ENCODE peak calls at places on chromosomes 7 and 10, in ten cellular contexts. F, U, E, X, S, N, Q, P, K and A are unnamed samples.
A peak's percentile ranks its signal among the peaks of the same experiment; 100 is the strongest.

GRCh38 chr7:130353196-130353595 is 8.6 kb downstream of the CPA5 start:
- DNase-seq in F (no peak), U (no peak), E (no peak), X (no peak), S (no peak), N (no peak), Q (peak; percentile 17), P (no peak), K (no peak), A (no peak)

GRCh38 chr10:123538401-123539320 is 127.5 kb upstream of the GPR26 start:
- DNase-seq in F (no peak), U (no peak), E (no peak), X (peak; percentile 30), S (no peak), N (no peak), Q (no peak), P (no peak), K (no peak), A (no peak)

GRCh38 chr10:69867699-69868558 is 66.2 kb downstream of the COL13A1 start:
- DNase-seq in F (no peak), U (no peak), E (no peak), X (peak; percentile 67), S (no peak), N (no peak), Q (no peak), P (no peak), K (no peak), A (no peak)

GRCh38 chr10:127368101-127368500 is 171.7 kb upstream of the INSYN2A start:
- DNase-seq in F (no peak), U (no peak), E (no peak), X (no peak), S (no peak), N (no peak), Q (no peak), P (no peak), K (no peak), A (no peak)

GRCh38 chr7:6392712-6393666 is 54.8 kb downstream of the DAGLB start:
- DNase-seq in F (no peak), U (no peak), E (peak; percentile 75), X (no peak), S (no peak), N (no peak), Q (no peak), P (no peak), K (no peak), A (no peak)

GRCh38 chr10:102517553-102517952 is 13.8 kb downstream of the SUFU start:
- DNase-seq in F (no peak), U (no peak), E (peak; percentile 72), X (peak; percentile 53), S (no peak), N (no peak), Q (no peak), P (no peak), K (no peak), A (no peak)

GRCh38 chr7:152887779-152888178 is 128.2 kb downstream of the ACTR3B start:
- DNase-seq in F (no peak), U (no peak), E (no peak), X (no peak), S (no peak), N (no peak), Q (no peak), P (no peak), K (peak; percentile 61), A (no peak)

GRCh38 chr10:6918305-6918704 is 338.2 kb upstream of the PRKCQ start:
- DNase-seq in F (peak; percentile 33), U (no peak), E (no peak), X (peak; percentile 38), S (no peak), N (no peak), Q (peak; percentile 24), P (peak; percentile 19), K (no peak), A (peak; percentile 57)

GRCh38 chr7:25774675-25775074 is 377.3 kb upstream of the NFE2L3 start:
- DNase-seq in F (no peak), U (no peak), E (no peak), X (no peak), S (no peak), N (no peak), Q (no peak), P (no peak), K (no peak), A (no peak)

GRCh38 chr10:36608866-36609265 is 516.5 kb upstream of the ANKRD30A start:
- DNase-seq in F (no peak), U (no peak), E (peak; percentile 36), X (no peak), S (no peak), N (no peak), Q (no peak), P (no peak), K (no peak), A (no peak)

GRCh38 chr7:131329176-131329570 is 1.5 kb downstream of the MKLN1 start:
- DNase-seq in F (no peak), U (no peak), E (no peak), X (no peak), S (no peak), N (no peak), Q (no peak), P (no peak), K (no peak), A (no peak)

GRCh38 chr7:823639-824038 is 8.6 kb upstream of the SUN1 start:
- DNase-seq in F (no peak), U (no peak), E (no peak), X (no peak), S (no peak), N (peak; percentile 92), Q (peak; percentile 68), P (no peak), K (peak; percentile 46), A (no peak)

GRCh38 chr7:151647874-151648273 is 128.2 kb upstream of the RHEB start:
- DNase-seq in F (no peak), U (no peak), E (no peak), X (no peak), S (no peak), N (no peak), Q (no peak), P (no peak), K (no peak), A (no peak)

GRCh38 chr7:131039355-131039762 is 288.3 kb upstream of the MKLN1 start:
- DNase-seq in F (no peak), U (no peak), E (peak; percentile 51), X (no peak), S (no peak), N (no peak), Q (no peak), P (no peak), K (no peak), A (no peak)

GRCh38 chr7:101017099-101017777 is 2.6 kb upstream of the MUC17 start:
- DNase-seq in F (peak; percentile 89), U (peak; percentile 65), E (peak; percentile 79), X (peak; percentile 86), S (no peak), N (peak; percentile 76), Q (peak; percentile 82), P (no peak), K (peak; percentile 92), A (peak; percentile 56)

GRCh38 chr10:131868436-131868835 is 32.4 kb upstream of the PPP2R2D start:
- DNase-seq in F (no peak), U (no peak), E (no peak), X (no peak), S (no peak), N (no peak), Q (no peak), P (no peak), K (peak; percentile 29), A (no peak)

GRCh38 chr7:129457101-129457500 is 22.9 kb downstream of the STRIP2 start:
- DNase-seq in F (no peak), U (no peak), E (no peak), X (no peak), S (no peak), N (no peak), Q (no peak), P (no peak), K (no peak), A (no peak)

GRCh38 chr7:80372415-80372814 is 139.4 kb downstream of the GNAT3 start:
- DNase-seq in F (no peak), U (no peak), E (peak; percentile 79), X (no peak), S (no peak), N (no peak), Q (no peak), P (no peak), K (no peak), A (no peak)

GRCh38 chr7:80833289-80834104 is 85.4 kb downstream of the SEMA3C start:
- DNase-seq in F (no peak), U (no peak), E (peak; percentile 93), X (no peak), S (no peak), N (no peak), Q (no peak), P (no peak), K (no peak), A (no peak)

GRCh38 chr7:128379900-128380806 is 18.7 kb upstream of the PRRT4 start:
- DNase-seq in F (no peak), U (no peak), E (no peak), X (no peak), S (no peak), N (no peak), Q (no peak), P (no peak), K (peak; percentile 62), A (no peak)

GRCh38 chr10:103053659-103054581 is 135.8 kb downstream of the CNNM2 start:
- DNase-seq in F (peak; percentile 72), U (peak; percentile 30), E (peak; percentile 82), X (peak; percentile 74), S (no peak), N (no peak), Q (peak; percentile 77), P (peak; percentile 32), K (peak; percentile 92), A (peak; percentile 71)

GRCh38 chr7:154879629-154880028 is 123.3 kb downstream of the PAXIP1 start:
- DNase-seq in F (no peak), U (no peak), E (no peak), X (no peak), S (no peak), N (peak; percentile 98), Q (no peak), P (no peak), K (no peak), A (no peak)

GRCh38 chr7:98877692-98878364 is 504 bp upstream of the TRRAP start:
- DNase-seq in F (no peak), U (no peak), E (no peak), X (no peak), S (no peak), N (no peak), Q (peak; percentile 24), P (no peak), K (no peak), A (no peak)

GRCh38 chr10:112261281-112261822 is 21.8 kb upstream of the TECTB start:
- DNase-seq in F (no peak), U (no peak), E (peak; percentile 39), X (no peak), S (no peak), N (no peak), Q (no peak), P (no peak), K (no peak), A (no peak)

GRCh38 chr7:29950480-29950879 is 39.1 kb downstream of the SCRN1 start:
- DNase-seq in F (no peak), U (no peak), E (no peak), X (no peak), S (no peak), N (no peak), Q (no peak), P (no peak), K (no peak), A (no peak)

GRCh38 chr10:1022413-1022812 is 3.2 kb downstream of the IDI2 start:
- DNase-seq in F (no peak), U (no peak), E (no peak), X (no peak), S (no peak), N (no peak), Q (no peak), P (peak; percentile 45), K (no peak), A (no peak)

GRCh38 chr7:129146237-129146979 is 1.9 kb downstream of the TSPAN33 start:
- DNase-seq in F (peak; percentile 69), U (no peak), E (no peak), X (no peak), S (no peak), N (no peak), Q (no peak), P (no peak), K (no peak), A (no peak)

GRCh38 chr7:18975276-18975675 is 142.2 kb downstream of the TWIST1 start:
- DNase-seq in F (no peak), U (no peak), E (no peak), X (no peak), S (no peak), N (no peak), Q (no peak), P (no peak), K (no peak), A (no peak)